ENCODE peak calls at places on chromosome 4, in five cellular contexts. T, L, H, G and B are unnamed samples.

GRCh38 chr4:4849524-4850193 is 9.8 kb upstream of the MSX1 start:
- DNase-seq in G (no peak), H (no peak), T (no peak), L (no peak), B (no peak)

GRCh38 chr4:137890802-137891201 is 351.3 kb downstream of the SLC7A11 start:
- DNase-seq in L (no peak), T (no peak), H (no peak), G (no peak), B (no peak)

GRCh38 chr4:94714360-94714759 is 43.4 kb upstream of the BMPR1B start:
- DNase-seq in L (no peak), H (no peak), T (no peak), G (no peak), B (no peak)

GRCh38 chr4:183821090-183821853 is 83.8 kb upstream of the STOX2 start:
- DNase-seq in T (no peak), G (no peak), H (no peak), L (no peak), B (no peak)

GRCh38 chr4:82799006-82799881 is 648 bp upstream of the SCD5 start:
- DNase-seq in L (no peak), T (no peak), H (no peak), G (no peak), B (no peak)

GRCh38 chr4:1495416-1496115 is 89.3 kb upstream of the NKX1-1 start:
- DNase-seq in L (no peak), T (no peak), H (no peak), G (peak), B (no peak)

GRCh38 chr4:176839656-176840055 is 46.9 kb upstream of the VEGFC start:
- DNase-seq in L (no peak), T (no peak), G (no peak), H (no peak), B (peak)

GRCh38 chr4:113564493-113564892 is 197.0 kb downstream of the CAMK2D start:
- DNase-seq in H (no peak), T (no peak), G (no peak), L (no peak), B (no peak)

GRCh38 chr4:158253350-158253980 is 43.2 kb downstream of the TMEM144 start:
- DNase-seq in H (peak), G (peak), T (peak), L (peak), B (peak)

GRCh38 chr4:139514382-139515059 is 41.5 kb downstream of the SETD7 start:
- DNase-seq in L (no peak), G (no peak), H (no peak), T (no peak), B (no peak)

GRCh38 chr4:120155287-120155686 is 88.6 kb upstream of the MAD2L1 start:
- DNase-seq in L (no peak), H (no peak), T (no peak), G (no peak), B (no peak)

GRCh38 chr4:103719320-103720204 is at the start of gene TACR3:
- DNase-seq in H (no peak), L (no peak), T (no peak), G (peak), B (no peak)

GRCh38 chr4:2798399-2799301 is 5.8 kb downstream of the SH3BP2 start:
- DNase-seq in T (no peak), L (peak), H (peak), G (no peak), B (peak)

GRCh38 chr4:8537041-8537461 is 43.1 kb upstream of the GPR78 start:
- DNase-seq in L (peak), G (no peak), T (no peak), H (no peak), B (peak)

GRCh38 chr4:124937993-124938392 is 225.5 kb upstream of the ANKRD50 start:
- DNase-seq in T (no peak), L (no peak), G (no peak), H (no peak), B (no peak)

GRCh38 chr4:173507471-173508385 is 22.3 kb downstream of the HAND2 start:
- DNase-seq in L (no peak), T (no peak), H (no peak), G (peak), B (no peak)

GRCh38 chr4:69239092-69239491 is 24.5 kb upstream of the UGT2B11 start:
- DNase-seq in T (no peak), L (no peak), G (no peak), H (no peak), B (no peak)

GRCh38 chr4:109072595-109072994 is 229.9 kb downstream of the COL25A1 start:
- DNase-seq in T (no peak), H (peak), L (no peak), G (no peak), B (no peak)

GRCh38 chr4:55445921-55446577 is 50.3 kb downstream of the TMEM165 start:
- DNase-seq in T (no peak), G (no peak), L (no peak), H (no peak), B (peak)

GRCh38 chr4:109078724-109079123 is 223.7 kb downstream of the COL25A1 start:
- DNase-seq in G (no peak), T (no peak), L (peak), H (no peak), B (peak)

GRCh38 chr4:26736621-26737020 is 124.0 kb upstream of the STIM2 start:
- DNase-seq in L (no peak), G (no peak), H (no peak), T (no peak), B (peak)

GRCh38 chr4:1950369-1950768 is 58.4 kb downstream of the NELFA start:
- DNase-seq in T (no peak), G (no peak), L (no peak), H (no peak), B (no peak)

GRCh38 chr4:106698621-106699195 is 330.1 kb upstream of the GIMD1 start:
- DNase-seq in L (no peak), G (no peak), T (no peak), H (no peak), B (no peak)

GRCh38 chr4:90165883-90166282 is 38.7 kb downstream of the CCSER1 start:
- DNase-seq in L (no peak), G (no peak), H (no peak), T (no peak), B (no peak)

GRCh38 chr4:5141802-5142201 is 90.5 kb downstream of the STK32B start:
- DNase-seq in H (no peak), T (no peak), G (no peak), L (no peak), B (no peak)

GRCh38 chr4:1401409-1402020 is 4.7 kb downstream of the NKX1-1 start:
- DNase-seq in L (no peak), T (no peak), G (no peak), H (no peak), B (no peak)

GRCh38 chr4:1043658-1044468 is 32.4 kb downstream of the FGFRL1 start:
- DNase-seq in T (peak), H (peak), G (peak), L (peak), B (peak)

GRCh38 chr4:153594208-153594607 is 89.9 kb upstream of the TLR2 start:
- DNase-seq in T (no peak), L (no peak), G (no peak), H (no peak), B (no peak)

GRCh38 chr4:6771229-6771671 is 11.3 kb upstream of the KIAA0232 start:
- DNase-seq in L (no peak), T (no peak), H (no peak), G (peak), B (peak)